ENCODE peak calls at places on chromosomes 13 and 19, in five cellular contexts. S, U, Q, Y and T are unnamed samples.

GRCh38 chr13:30704596-30704995 is 30.7 kb upstream of the ALOX5AP start:
- DNase-seq in S (no peak), U (no peak), Q (no peak), Y (no peak), T (no peak)

GRCh38 chr19:10654610-10655456 is 687 bp downstream of the ILF3 start:
- DNase-seq in S (peak; percentile 72), U (no peak), Q (peak; percentile 85), Y (peak; percentile 84), T (peak; percentile 54)

GRCh38 chr13:25169951-25170553 is 2.0 kb downstream of the AMER2 start:
- DNase-seq in S (no peak), U (no peak), Q (no peak), Y (no peak), T (no peak)

GRCh38 chr13:74571811-74572210 is 437.6 kb upstream of the KLF12 start:
- DNase-seq in S (no peak), U (no peak), Q (no peak), Y (no peak), T (no peak)

GRCh38 chr13:43872181-43872580 is 7.4 kb downstream of the CCDC122 start:
- DNase-seq in S (no peak), U (no peak), Q (no peak), Y (no peak), T (peak; percentile 64)

GRCh38 chr13:113586661-113587479 is 2.3 kb downstream of the TFDP1 start:
- DNase-seq in S (no peak), U (no peak), Q (no peak), Y (no peak), T (no peak)

GRCh38 chr13:22311734-22312404 is 641.0 kb downstream of the FGF9 start:
- DNase-seq in S (no peak), U (peak; percentile 2), Q (peak; percentile 31), Y (no peak), T (no peak)

GRCh38 chr19:42316223-42317211 is 3.4 kb downstream of the TMEM145 start:
- DNase-seq in S (no peak), U (no peak), Q (no peak), Y (no peak), T (no peak)

GRCh38 chr19:5314907-5315298 is 25.7 kb downstream of the PTPRS start:
- DNase-seq in S (no peak), U (no peak), Q (no peak), Y (no peak), T (no peak)

GRCh38 chr13:95251641-95252040 is 49.6 kb downstream of the ABCC4 start:
- DNase-seq in S (no peak), U (no peak), Q (no peak), Y (no peak), T (peak; percentile 44)

GRCh38 chr13:50079278-50080157 is 64.3 kb downstream of the KCNRG start:
- DNase-seq in S (no peak), U (no peak), Q (no peak), Y (no peak), T (no peak)

GRCh38 chr19:17755977-17756670 is 4.8 kb downstream of the FCHO1 start:
- DNase-seq in S (no peak), U (no peak), Q (peak; percentile 81), Y (peak; percentile 87), T (peak; percentile 37)

GRCh38 chr19:15250635-15250993 is 18.4 kb upstream of the EPHX3 start:
- DNase-seq in S (no peak), U (no peak), Q (no peak), Y (no peak), T (no peak)

GRCh38 chr13:64130600-64130999 is 2715.0 kb upstream of the PCDH20 start:
- DNase-seq in S (no peak), U (no peak), Q (peak; percentile 17), Y (no peak), T (no peak)

GRCh38 chr13:112465251-112466131 is 89.3 kb downstream of the SPACA7 start:
- DNase-seq in S (no peak), U (no peak), Q (no peak), Y (no peak), T (no peak)

GRCh38 chr19:17555929-17556813 is 722 bp downstream of the COLGALT1 start:
- DNase-seq in S (no peak), U (peak; percentile 60), Q (peak; percentile 76), Y (peak; percentile 27), T (peak; percentile 66)

GRCh38 chr13:61779456-61779855 is 363.8 kb upstream of the PCDH20 start:
- DNase-seq in S (no peak), U (no peak), Q (no peak), Y (no peak), T (no peak)

GRCh38 chr19:1469200-1469935 is 9.6 kb downstream of the C19orf25 start:
- DNase-seq in S (no peak), U (no peak), Q (no peak), Y (no peak), T (no peak)

GRCh38 chr13:23731709-23732108 is 157.5 kb downstream of the MIPEP start:
- DNase-seq in S (no peak), U (no peak), Q (no peak), Y (no peak), T (no peak)

GRCh38 chr13:36885901-36886300 is 34.1 kb downstream of the SMAD9 start:
- DNase-seq in S (no peak), U (no peak), Q (no peak), Y (no peak), T (no peak)

GRCh38 chr13:36883829-36884228 is 36.2 kb downstream of the SMAD9 start:
- DNase-seq in S (no peak), U (no peak), Q (no peak), Y (no peak), T (no peak)

GRCh38 chr13:36884235-36884634 is 35.8 kb downstream of the SMAD9 start:
- DNase-seq in S (no peak), U (no peak), Q (no peak), Y (no peak), T (no peak)

GRCh38 chr13:36880961-36881360 is 39.1 kb downstream of the SMAD9 start:
- DNase-seq in S (no peak), U (no peak), Q (no peak), Y (no peak), T (no peak)

GRCh38 chr13:36882829-36883390 is 37.1 kb downstream of the SMAD9 start:
- DNase-seq in S (no peak), U (no peak), Q (no peak), Y (no peak), T (no peak)
- H3K27ac ChIP-seq in S (no peak overlapping the region), U (no peak overlapping the region), Q (no peak overlapping the region), Y (no peak overlapping the region), T (no peak overlapping the region)

DNA sequence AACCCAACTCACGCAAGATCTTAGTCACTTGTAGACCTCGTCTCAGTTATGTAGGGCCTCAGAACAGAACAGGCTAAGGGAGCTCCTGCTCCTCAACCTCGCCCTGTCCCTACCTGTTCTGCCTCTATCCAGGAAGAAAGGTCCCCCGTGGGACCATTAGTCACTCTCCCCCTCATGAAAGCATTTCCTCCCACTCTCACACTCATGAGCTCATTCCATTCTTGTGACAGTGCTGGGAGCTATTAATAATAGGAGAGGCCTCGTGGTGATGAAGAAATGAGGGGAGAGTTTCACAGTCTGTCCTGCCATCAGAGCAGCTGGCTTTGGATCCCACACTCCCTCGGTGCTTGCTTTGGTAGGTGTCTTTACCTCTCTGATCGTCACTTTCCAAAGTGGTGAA is 10.2 kb downstream of the PPP2R1A start:
- DNase-seq in S (no peak), U (no peak), Q (no peak), Y (no peak), T (peak; percentile 82)
- H3K4ac ChIP-seq in S (no peak overlapping the region), U (no peak overlapping the region), Q (no peak overlapping the region), Y (no peak overlapping the region), T (no peak overlapping the region)

GRCh38 chr19:45138303-45138751 is 22.5 kb downstream of the NKPD1 start:
- DNase-seq in S (no peak), U (no peak), Q (no peak), Y (no peak), T (no peak)

GRCh38 chr19:45141203-45141900 is 19.4 kb downstream of the NKPD1 start:
- DNase-seq in S (no peak), U (no peak), Q (no peak), Y (no peak), T (no peak)

GRCh38 chr19:45140533-45140932 is 20.2 kb downstream of the NKPD1 start:
- DNase-seq in S (no peak), U (no peak), Q (no peak), Y (no peak), T (no peak)

GRCh38 chr19:45140144-45140503 is 20.7 kb downstream of the NKPD1 start:
- DNase-seq in S (no peak), U (no peak), Q (no peak), Y (no peak), T (no peak)

GRCh38 chr19:45139286-45140143 is 21.3 kb downstream of the NKPD1 start:
- DNase-seq in S (no peak), U (no peak), Q (no peak), Y (no peak), T (no peak)
- H2BK12ac ChIP-seq in S (no peak overlapping the region), U (no peak overlapping the region), Q (no peak overlapping the region), Y (no peak overlapping the region), T (no peak overlapping the region)

DNA sequence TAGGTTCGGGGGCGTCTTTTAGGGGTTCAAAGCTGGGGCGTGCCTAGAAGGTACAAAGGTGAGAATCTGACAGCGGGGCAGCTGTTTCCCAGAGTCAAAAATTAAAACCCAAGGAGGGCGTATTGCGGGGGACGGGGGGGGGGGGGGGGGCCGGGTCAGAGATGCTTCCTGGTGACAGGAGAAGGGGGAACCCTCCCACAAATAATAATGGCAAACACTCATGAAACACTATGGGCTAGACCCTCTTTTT is 651 bp downstream of the PAK4 start:
- DNase-seq in S (no peak), U (no peak), Q (no peak), Y (no peak), T (no peak)
- H3K27ac ChIP-seq in S (no peak overlapping the region), U (peak overlapping the region; percentile 87), Q (no peak overlapping the region), Y (peak overlapping the region; percentile 98), T (peak overlapping the region; percentile 43)

DNA sequence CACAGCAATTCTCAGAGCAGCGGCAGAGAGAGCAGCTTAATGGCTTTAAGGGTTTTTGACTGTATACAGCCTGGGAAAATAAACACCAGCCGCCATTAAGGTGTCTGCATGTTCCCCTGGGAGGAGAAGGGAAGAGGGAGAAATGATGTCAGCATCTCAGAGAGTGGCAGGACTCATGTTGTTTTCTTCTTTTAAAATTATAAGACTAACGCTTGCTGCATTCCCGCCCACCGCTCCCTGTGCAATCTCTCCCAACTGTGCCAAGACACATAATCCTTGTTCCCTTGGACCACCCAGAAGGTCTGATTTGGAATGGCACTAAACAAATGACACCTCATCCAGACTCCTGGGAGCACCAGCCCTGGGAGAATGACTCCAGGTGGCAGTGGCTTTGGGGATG is 27.7 kb upstream of the FAM216B start:
- DNase-seq in S (no peak), U (no peak), Q (no peak), Y (no peak), T (peak; percentile 57)
- H3K4ac ChIP-seq in S (no peak overlapping the region), U (no peak overlapping the region), Q (no peak overlapping the region), Y (no peak overlapping the region), T (peak overlapping the region; percentile 28)

GRCh38 chr13:76556632-76557031 is 329.6 kb downstream of the KCTD12 start:
- DNase-seq in S (no peak), U (no peak), Q (no peak), Y (no peak), T (no peak)
- H2BK12ac ChIP-seq in S (no peak overlapping the region), U (no peak overlapping the region), Q (no peak overlapping the region), Y (no peak overlapping the region), T (no peak overlapping the region)

GRCh38 chr13:39768962-39769361 is 113.5 kb downstream of the COG6 start:
- DNase-seq in S (no peak), U (no peak), Q (no peak), Y (no peak), T (no peak)
- H3K27ac ChIP-seq in S (no peak overlapping the region), U (no peak overlapping the region), Q (no peak overlapping the region), Y (no peak overlapping the region), T (no peak overlapping the region)

GRCh38 chr19:35994868-35995654 is at the start of gene SDHAF1:
- DNase-seq in S (peak; percentile 77), U (peak; percentile 94), Q (peak; percentile 96), Y (peak; percentile 88), T (peak; percentile 95)
- H3K4ac ChIP-seq in S (no peak within 1 kb of the TSS), U (peak within 1 kb of the TSS; percentile 18), Q (no peak within 1 kb of the TSS), Y (no peak within 1 kb of the TSS), T (peak within 1 kb of the TSS; percentile 70)

GRCh38 chr13:27972619-27972877 is 3.4 kb upstream of the CDX2 start:
- DNase-seq in S (no peak), U (no peak), Q (no peak), Y (no peak), T (no peak)
- H2BK12ac ChIP-seq in S (peak overlapping the region; percentile 98), U (no peak overlapping the region), Q (no peak overlapping the region), Y (no peak overlapping the region), T (no peak overlapping the region)